ENCODE peak calls at places on chromosomes 7 and 10, in nine cellular contexts. U is left cardiac atrium; M is midbrain; Q is T47D; N is HS-5; A is SK-N-SH; J is activated CD8-positive, alpha-beta memory T cell treated with anti-CD3 and anti-CD28 coated beads for 1 hour; E is GM23248; S is foreskin melanocyte. L is an unnamed sample.

GRCh38 chr7:158685727-158686126 is 18.9 kb downstream of the NCAPG2 start:
- DNase-seq in U (no peak), M (no peak), Q (no peak), N (peak), A (no peak), J (no peak), E (peak), S (no peak), L (peak)

GRCh38 chr10:48287417-48288391 is 13.2 kb upstream of the FRMPD2 start:
- DNase-seq in U (peak), M (peak), Q (peak), N (no peak), A (peak), J (no peak), E (no peak), S (peak), L (no peak)

GRCh38 chr7:104023100-104023499 is 33.6 kb upstream of the RELN start:
- DNase-seq in U (no peak), M (no peak), Q (no peak), N (no peak), A (no peak), J (no peak), E (no peak), S (no peak), L (no peak)

GRCh38 chr10:1149793-1150637 is 93.8 kb downstream of the WDR37 start:
- DNase-seq in U (peak), M (no peak), Q (no peak), N (no peak), A (peak), J (no peak), E (no peak), S (no peak), L (no peak)

GRCh38 chr7:36303202-36304098 is 86.2 kb upstream of the ANLN start:
- DNase-seq in U (peak), M (peak), Q (peak), N (peak), A (peak), J (no peak), E (peak), S (no peak), L (peak)

GRCh38 chr7:1725199-1725701 is 55.2 kb downstream of the ELFN1 start:
- DNase-seq in U (peak), M (no peak), Q (peak), N (no peak), A (no peak), J (no peak), E (peak), S (no peak), L (no peak)

GRCh38 chr10:103859161-103860141 is 4.1 kb upstream of the SH3PXD2A start:
- DNase-seq in U (no peak), M (peak), Q (peak), N (peak), A (peak), J (no peak), E (peak), S (peak), L (no peak)

GRCh38 chr7:94394399-94395140 is at the start of gene COL1A2:
- DNase-seq in U (peak), M (no peak), Q (no peak), N (peak), A (peak), J (no peak), E (peak), S (no peak), L (peak)

GRCh38 chr7:95817846-95818245 is 45.5 kb downstream of the DYNC1I1 start:
- DNase-seq in U (no peak), M (no peak), Q (no peak), N (no peak), A (no peak), J (no peak), E (no peak), S (no peak), L (no peak)

GRCh38 chr7:74653686-74654181 is 3.8 kb upstream of the GTF2I start:
- DNase-seq in U (no peak), M (no peak), Q (no peak), N (no peak), A (no peak), J (no peak), E (no peak), S (no peak), L (no peak)

GRCh38 chr7:135253851-135254815 is 20.5 kb downstream of the STRA8 start:
- DNase-seq in U (peak), M (peak), Q (no peak), N (peak), A (no peak), J (no peak), E (peak), S (peak), L (peak)